ENCODE peak calls at places on chromosome 3, in six cellular contexts. E is HuH-7, G is GM06990, J is NCI-H510A, H is AG09319, C is AG04450. A is an unnamed sample.

GRCh38 chr3:4814904-4815574 is 164.2 kb upstream of the BHLHE40 start:
- DNase-seq in E (no peak), G (no peak), J (no peak), H (no peak), C (no peak), A (no peak)

GRCh38 chr3:4601926-4602325 is 108.8 kb downstream of the ITPR1 start:
- DNase-seq in E (no peak), G (no peak), J (no peak), H (no peak), C (no peak), A (no peak)

GRCh38 chr3:78820497-78820896 is 947.3 kb downstream of the ROBO1 start:
- DNase-seq in E (no peak), G (no peak), J (no peak), H (no peak), C (no peak), A (no peak)

GRCh38 chr3:56192001-56192400 is 276.3 kb downstream of the ERC2 start:
- DNase-seq in E (no peak), G (no peak), J (no peak), H (no peak), C (no peak), A (no peak)

GRCh38 chr3:194030372-194030771 is 105.6 kb upstream of the HES1 start:
- DNase-seq in E (no peak), G (no peak), J (peak), H (no peak), C (no peak), A (no peak)

GRCh38 chr3:161222662-161223061 is 1.6 kb downstream of the NMD3 start:
- DNase-seq in E (no peak), G (no peak), J (no peak), H (no peak), C (no peak), A (no peak)

GRCh38 chr3:134357914-134358811 is 16.1 kb downstream of the AMOTL2 start:
- DNase-seq in E (peak), G (no peak), J (no peak), H (peak), C (peak), A (peak)

GRCh38 chr3:160279657-160280056 is 54.4 kb downstream of the C3orf80 start:
- DNase-seq in E (no peak), G (no peak), J (no peak), H (no peak), C (no peak), A (no peak)

GRCh38 chr3:39013921-39014509 is 37.7 kb downstream of the SCN11A start:
- DNase-seq in E (no peak), G (no peak), J (no peak), H (no peak), C (no peak), A (no peak)

GRCh38 chr3:40317061-40317676 is 7.7 kb downstream of the EIF1B start:
- DNase-seq in E (peak), G (peak), J (peak), H (no peak), C (peak), A (peak)

GRCh38 chr3:63955036-63955650 is 43.0 kb upstream of the SCAANT1 start:
- DNase-seq in E (no peak), G (no peak), J (no peak), H (no peak), C (no peak), A (no peak)

GRCh38 chr3:24393316-24393715 is 101.3 kb downstream of the THRB start:
- DNase-seq in E (no peak), G (no peak), J (no peak), H (no peak), C (no peak), A (no peak)

GRCh38 chr3:124791142-124791541 is 60.9 kb downstream of the UMPS start:
- DNase-seq in E (no peak), G (no peak), J (no peak), H (no peak), C (no peak), A (no peak)

GRCh38 chr3:51257865-51258264 is 127.2 kb upstream of the MANF start:
- DNase-seq in E (no peak), G (no peak), J (no peak), H (no peak), C (no peak), A (no peak)

GRCh38 chr3:187227658-187228258 is 30.5 kb downstream of the RTP1 start:
- DNase-seq in E (no peak), G (no peak), J (no peak), H (no peak), C (peak), A (peak)

GRCh38 chr3:127456471-127457093 is 134.0 kb downstream of the TPRA1 start:
- DNase-seq in E (no peak), G (no peak), J (no peak), H (no peak), C (no peak), A (peak)

GRCh38 chr3:157117875-157118654 is 41.9 kb downstream of the CCNL1 start:
- DNase-seq in E (no peak), G (no peak), J (no peak), H (no peak), C (no peak), A (no peak)